ENCODE peak calls at places on chromosomes 2 and 18, in five cellular contexts. C, L, D, H and Y are unnamed samples.

GRCh38 chr2:67641709-67642397 is 244.7 kb downstream of the ETAA1 start:
- DNase-seq in D (no peak), C (no peak), H (no peak), L (peak), Y (no peak)

GRCh38 chr18:69002233-69002632 is 204.4 kb downstream of the CCDC102B start:
- DNase-seq in H (no peak), D (no peak), L (no peak), C (no peak), Y (no peak)

GRCh38 chr2:176409671-176410070 is 140.4 kb downstream of the MTX2 start:
- DNase-seq in L (no peak), H (no peak), D (no peak), C (no peak), Y (no peak)

GRCh38 chr2:174023591-174024523 is 58.7 kb upstream of the SP3 start:
- DNase-seq in D (peak), H (no peak), C (no peak), L (peak), Y (peak)

GRCh38 chr2:165055081-165055879 is 100.0 kb upstream of the SLC38A11 start:
- DNase-seq in C (no peak), D (no peak), H (no peak), L (no peak), Y (no peak)

GRCh38 chr2:239375278-239376061 is 25.4 kb downstream of the HDAC4 start:
- DNase-seq in H (no peak), L (no peak), D (no peak), C (no peak), Y (no peak)

GRCh38 chr2:88190808-88191721 is 20.9 kb downstream of the THNSL2 start:
- DNase-seq in H (no peak), D (peak), C (peak), L (no peak), Y (peak)

GRCh38 chr2:171432969-171433762 is 624 bp downstream of the METTL8 start:
- DNase-seq in L (no peak), D (peak), H (no peak), C (peak), Y (peak)

GRCh38 chr2:176501652-176502051 is 232.4 kb downstream of the MTX2 start:
- DNase-seq in D (no peak), L (no peak), H (no peak), C (no peak), Y (no peak)

GRCh38 chr2:221708916-221709315 is 136.8 kb upstream of the EPHA4 start:
- DNase-seq in D (no peak), C (no peak), H (no peak), L (no peak), Y (no peak)

GRCh38 chr2:47029737-47030524 is 114.3 kb upstream of the MCFD2 start:
- DNase-seq in C (no peak), H (no peak), D (no peak), L (peak), Y (no peak)

GRCh38 chr2:160252278-160252887 is 52.3 kb upstream of the ITGB6 start:
- DNase-seq in D (no peak), H (no peak), L (peak), C (no peak), Y (no peak)

GRCh38 chr2:28342081-28342967 is 50.3 kb upstream of the FOSL2 start:
- DNase-seq in D (no peak), L (peak), H (peak), C (peak), Y (no peak)

GRCh38 chr2:239675856-239676715 is 275.3 kb upstream of the HDAC4 start:
- DNase-seq in D (no peak), H (no peak), L (no peak), C (no peak), Y (peak)

GRCh38 chr2:177106212-177106611 is 106.4 kb upstream of the HNRNPA3 start:
- DNase-seq in D (no peak), L (no peak), H (no peak), C (no peak), Y (peak)

GRCh38 chr2:119126650-119127049 is 31.9 kb downstream of the C1QL2 start:
- DNase-seq in H (no peak), C (peak), D (peak), L (no peak), Y (peak)

GRCh38 chr2:182977463-182977862 is 60.8 kb downstream of the NCKAP1 start:
- DNase-seq in H (no peak), C (no peak), D (no peak), L (no peak), Y (no peak)

GRCh38 chr2:239467281-239467955 is 66.6 kb upstream of the HDAC4 start:
- DNase-seq in D (no peak), L (no peak), C (no peak), H (no peak), Y (peak)

GRCh38 chr2:151614606-151615306 is 119.5 kb downstream of the NEB start:
- DNase-seq in C (no peak), D (no peak), H (no peak), L (no peak), Y (no peak)
- TF ChIP-seq CTCF in C (no peak), D (no peak), H (no peak), L (no peak), Y (no peak)

GRCh38 chr18:9792565-9793226 is 84.6 kb downstream of the RAB31 start:
- DNase-seq in D (peak), H (no peak), C (no peak), L (no peak), Y (peak)
- TF ChIP-seq CTCF in D (peak), H (no peak), C (peak), L (peak), Y (peak)

DNA sequence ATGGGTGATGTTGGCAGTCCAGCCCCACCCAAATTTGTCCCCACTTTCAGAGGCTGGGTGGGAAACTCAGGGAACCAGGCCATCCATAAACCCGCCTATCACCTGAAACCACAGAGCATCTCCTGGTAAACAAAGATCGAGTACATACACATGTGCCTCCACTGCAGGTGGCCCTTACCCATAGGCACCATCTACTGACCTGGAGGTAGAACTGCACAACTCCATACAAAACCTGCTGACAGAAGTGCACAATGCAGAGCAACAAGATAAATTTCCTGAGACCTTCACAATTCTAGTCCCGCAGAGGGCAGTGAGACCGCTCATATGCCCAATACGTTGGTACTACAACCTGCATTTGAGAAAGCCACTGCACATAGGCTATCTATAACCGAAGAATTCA is 856.3 kb downstream of the SUCLG1 start:
- DNase-seq in L (no peak), C (no peak), D (no peak), H (no peak), Y (peak)
- TF ChIP-seq CTCF in L (no peak), C (no peak), D (no peak), H (no peak), Y (peak)

GRCh38 chr18:27363918-27364317 is 178.8 kb upstream of the CHST9 start:
- DNase-seq in C (no peak), L (no peak), D (no peak), H (no peak), Y (no peak)
- TF ChIP-seq CTCF in C (no peak), L (peak), D (peak), H (no peak), Y (peak)

GRCh38 chr2:71073475-71073874 is 5.0 kb downstream of the NAGK start:
- DNase-seq in C (no peak), H (no peak), L (no peak), D (no peak), Y (no peak)

GRCh38 chr2:71070294-71071025 is 2.0 kb downstream of the NAGK start:
- DNase-seq in H (no peak), L (peak), D (no peak), C (no peak), Y (peak)

GRCh38 chr2:71069376-71069775 is 928 bp downstream of the NAGK start:
- DNase-seq in C (no peak), H (no peak), D (no peak), L (peak), Y (no peak)

GRCh38 chr2:71072492-71072891 is 4.0 kb downstream of the NAGK start:
- DNase-seq in C (no peak), L (no peak), D (no peak), H (no peak), Y (no peak)

DNA sequence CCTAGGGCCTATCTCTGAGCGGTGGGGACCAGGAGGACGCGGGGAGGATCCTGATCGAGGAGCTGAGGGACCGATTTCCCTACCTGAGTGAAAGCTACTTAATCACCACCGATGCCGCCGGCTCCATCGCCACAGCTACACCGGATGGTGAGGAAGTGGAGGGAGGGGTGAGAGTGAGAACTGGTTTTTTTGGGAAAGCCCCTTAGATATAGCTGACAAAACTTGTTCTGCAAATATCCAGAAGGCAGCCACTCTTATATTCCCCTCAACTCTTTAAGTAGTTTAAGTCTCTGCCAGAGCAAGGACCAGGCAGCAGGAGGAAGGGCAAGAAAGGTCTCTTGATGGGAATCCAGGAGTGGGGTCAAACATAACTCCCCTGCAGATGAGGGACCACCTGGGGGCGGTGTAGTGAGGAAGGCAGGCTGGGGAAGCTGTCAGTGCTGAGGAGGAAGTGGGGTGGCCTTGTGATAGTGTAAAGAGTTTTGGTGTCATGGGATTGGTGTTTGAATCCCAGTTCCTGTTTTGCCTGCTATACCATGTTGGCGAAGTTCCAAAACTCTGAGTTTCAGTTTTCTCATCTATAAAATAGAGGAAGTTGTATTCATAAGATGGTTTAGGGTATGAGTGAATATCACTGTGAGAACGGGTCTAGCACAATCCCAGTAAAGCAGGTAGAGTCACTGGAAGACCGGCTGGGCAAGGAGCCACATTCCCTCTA is 3.4 kb downstream of the NAGK start:
- DNase-seq in L (no peak), C (peak), H (no peak), D (no peak), Y (no peak)
- TF ChIP-seq CTCF in L (peak), C (no peak), H (no peak), D (no peak), Y (peak)